ENCODE peak calls at places on chromosomes 1 and 21, in eight cellular contexts. One of them, this sample, is unnamed.

GRCh38 chr1:26459573-26460031 is 12.6 kb upstream of the HMGN2 start:
- DNase-seq in body of pancreas: no peak
- DNase-seq in mesothelial cell of epicardium: no peak
- DNase-seq in GM12864: no peak
- DNase-seq in coronary artery: no peak
- DNase-seq in GM12878: no peak
- DNase-seq in mammary epithelial cell: no peak
- DNase-seq in osteocyte: no peak
- DNase-seq in this sample: no peak

GRCh38 chr1:27428316-27429028 is 36.0 kb downstream of the GPR3 start:
- DNase-seq in body of pancreas: no peak
- DNase-seq in mesothelial cell of epicardium: no peak
- DNase-seq in GM12864: no peak
- DNase-seq in coronary artery: no peak
- DNase-seq in GM12878: no peak
- DNase-seq in mammary epithelial cell: no peak
- DNase-seq in osteocyte: no peak
- DNase-seq in this sample: no peak

GRCh38 chr1:30787856-30788495 is 30.4 kb upstream of the LAPTM5 start:
- DNase-seq in body of pancreas: no peak
- DNase-seq in mesothelial cell of epicardium: no peak
- DNase-seq in GM12864: no peak
- DNase-seq in coronary artery: no peak
- DNase-seq in GM12878: no peak
- DNase-seq in mammary epithelial cell: no peak
- DNase-seq in osteocyte: no peak
- DNase-seq in this sample: no peak

GRCh38 chr21:15279484-15279883 is 214.7 kb upstream of the NRIP1 start:
- DNase-seq in body of pancreas: no peak
- DNase-seq in mesothelial cell of epicardium: no peak
- DNase-seq in GM12864: no peak
- DNase-seq in coronary artery: no peak
- DNase-seq in GM12878: no peak
- DNase-seq in mammary epithelial cell: no peak
- DNase-seq in osteocyte: no peak
- DNase-seq in this sample: no peak

GRCh38 chr21:28084951-28085350 is 907.7 kb downstream of the LTN1 start:
- DNase-seq in body of pancreas: no peak
- DNase-seq in mesothelial cell of epicardium: no peak
- DNase-seq in GM12864: no peak
- DNase-seq in coronary artery: no peak
- DNase-seq in GM12878: no peak
- DNase-seq in mammary epithelial cell: no peak
- DNase-seq in osteocyte: no peak
- DNase-seq in this sample: no peak

GRCh38 chr1:153733970-153734369 is 6.1 kb downstream of the INTS3 start:
- DNase-seq in body of pancreas: no peak
- DNase-seq in mesothelial cell of epicardium: no peak
- DNase-seq in GM12864: no peak
- DNase-seq in coronary artery: no peak
- DNase-seq in GM12878: no peak
- DNase-seq in mammary epithelial cell: no peak
- DNase-seq in osteocyte: no peak
- DNase-seq in this sample: no peak

GRCh38 chr1:42214447-42214871 is 49.9 kb upstream of the GUCA2A start:
- DNase-seq in body of pancreas: peak
- DNase-seq in mesothelial cell of epicardium: no peak
- DNase-seq in GM12864: no peak
- DNase-seq in coronary artery: no peak
- DNase-seq in GM12878: no peak
- DNase-seq in mammary epithelial cell: peak
- DNase-seq in osteocyte: no peak
- DNase-seq in this sample: no peak

GRCh38 chr1:42186172-42186571 is 21.6 kb upstream of the GUCA2A start:
- DNase-seq in body of pancreas: no peak
- DNase-seq in mesothelial cell of epicardium: no peak
- DNase-seq in GM12864: no peak
- DNase-seq in coronary artery: no peak
- DNase-seq in GM12878: no peak
- DNase-seq in mammary epithelial cell: peak
- DNase-seq in osteocyte: no peak
- DNase-seq in this sample: no peak

GRCh38 chr1:41742219-41742618 is 176.5 kb downstream of the HIVEP3 start:
- DNase-seq in body of pancreas: no peak
- DNase-seq in mesothelial cell of epicardium: no peak
- DNase-seq in GM12864: no peak
- DNase-seq in coronary artery: no peak
- DNase-seq in GM12878: no peak
- DNase-seq in mammary epithelial cell: no peak
- DNase-seq in osteocyte: no peak
- DNase-seq in this sample: no peak

GRCh38 chr1:61457526-61457925 is 267.4 kb downstream of the TM2D1 start:
- DNase-seq in body of pancreas: no peak
- DNase-seq in mesothelial cell of epicardium: no peak
- DNase-seq in GM12864: no peak
- DNase-seq in coronary artery: no peak
- DNase-seq in GM12878: no peak
- DNase-seq in mammary epithelial cell: no peak
- DNase-seq in osteocyte: no peak
- DNase-seq in this sample: no peak

GRCh38 chr1:107953551-107953950 is 11.4 kb downstream of the VAV3 start:
- DNase-seq in body of pancreas: no peak
- DNase-seq in mesothelial cell of epicardium: no peak
- DNase-seq in GM12864: no peak
- DNase-seq in coronary artery: no peak
- DNase-seq in GM12878: no peak
- DNase-seq in mammary epithelial cell: no peak
- DNase-seq in osteocyte: no peak
- DNase-seq in this sample: no peak

GRCh38 chr1:184597652-184598357 is 156.9 kb downstream of the EDEM3 start:
- DNase-seq in body of pancreas: no peak
- DNase-seq in mesothelial cell of epicardium: no peak
- DNase-seq in GM12864: no peak
- DNase-seq in coronary artery: no peak
- DNase-seq in GM12878: no peak
- DNase-seq in mammary epithelial cell: no peak
- DNase-seq in osteocyte: no peak
- DNase-seq in this sample: no peak

GRCh38 chr21:26966978-26967913 is at the start of gene ADAMTS5:
- DNase-seq in body of pancreas: peak
- DNase-seq in mesothelial cell of epicardium: peak
- DNase-seq in GM12864: no peak
- DNase-seq in coronary artery: peak
- DNase-seq in GM12878: no peak
- DNase-seq in mammary epithelial cell: peak
- DNase-seq in osteocyte: peak
- DNase-seq in this sample: no peak

GRCh38 chr1:33097137-33097611 is 16.2 kb downstream of the AZIN2 start:
- DNase-seq in body of pancreas: no peak
- DNase-seq in mesothelial cell of epicardium: no peak
- DNase-seq in GM12864: no peak
- DNase-seq in coronary artery: no peak
- DNase-seq in GM12878: no peak
- DNase-seq in mammary epithelial cell: no peak
- DNase-seq in osteocyte: no peak
- DNase-seq in this sample: no peak

GRCh38 chr1:244449936-244450508 is 1.7 kb downstream of the ADSS2 start:
- DNase-seq in body of pancreas: no peak
- DNase-seq in mesothelial cell of epicardium: no peak
- DNase-seq in GM12864: no peak
- DNase-seq in coronary artery: no peak
- DNase-seq in GM12878: no peak
- DNase-seq in mammary epithelial cell: no peak
- DNase-seq in osteocyte: no peak
- DNase-seq in this sample: no peak

GRCh38 chr1:172089768-172090510 is 248.6 kb downstream of the DNM3 start:
- DNase-seq in body of pancreas: peak
- DNase-seq in mesothelial cell of epicardium: no peak
- DNase-seq in GM12864: peak
- DNase-seq in coronary artery: no peak
- DNase-seq in GM12878: peak
- DNase-seq in mammary epithelial cell: peak
- DNase-seq in osteocyte: no peak
- DNase-seq in this sample: no peak

GRCh38 chr1:226981838-226982237 is 41.7 kb downstream of the COQ8A start:
- DNase-seq in body of pancreas: no peak
- DNase-seq in mesothelial cell of epicardium: no peak
- DNase-seq in GM12864: no peak
- DNase-seq in coronary artery: peak
- DNase-seq in GM12878: no peak
- DNase-seq in mammary epithelial cell: no peak
- DNase-seq in osteocyte: peak
- DNase-seq in this sample: no peak

GRCh38 chr1:23619299-23620188 is 60.2 kb upstream of the ID3 start:
- DNase-seq in body of pancreas: peak
- DNase-seq in mesothelial cell of epicardium: no peak
- DNase-seq in GM12864: peak
- DNase-seq in coronary artery: no peak
- DNase-seq in GM12878: no peak
- DNase-seq in mammary epithelial cell: peak
- DNase-seq in osteocyte: no peak
- DNase-seq in this sample: no peak

GRCh38 chr1:94898486-94899385 is 28.2 kb downstream of the CNN3 start:
- DNase-seq in body of pancreas: no peak
- DNase-seq in mesothelial cell of epicardium: no peak
- DNase-seq in GM12864: no peak
- DNase-seq in coronary artery: no peak
- DNase-seq in GM12878: no peak
- DNase-seq in mammary epithelial cell: no peak
- DNase-seq in osteocyte: no peak
- DNase-seq in this sample: no peak

GRCh38 chr1:40281852-40282251 is 23.8 kb downstream of the ZMPSTE24 start:
- DNase-seq in body of pancreas: no peak
- DNase-seq in mesothelial cell of epicardium: no peak
- DNase-seq in GM12864: no peak
- DNase-seq in coronary artery: no peak
- DNase-seq in GM12878: no peak
- DNase-seq in mammary epithelial cell: no peak
- DNase-seq in osteocyte: no peak
- DNase-seq in this sample: no peak

GRCh38 chr1:60126733-60127132 is 53.2 kb upstream of the C1orf87 start:
- DNase-seq in body of pancreas: no peak
- DNase-seq in mesothelial cell of epicardium: no peak
- DNase-seq in GM12864: no peak
- DNase-seq in coronary artery: no peak
- DNase-seq in GM12878: no peak
- DNase-seq in mammary epithelial cell: no peak
- DNase-seq in osteocyte: no peak
- DNase-seq in this sample: no peak
- TF ChIP-seq CTCF in body of pancreas: no peak
- TF ChIP-seq CTCF in mesothelial cell of epicardium: no peak
- TF ChIP-seq CTCF in GM12864: no peak
- TF ChIP-seq CTCF in coronary artery: no peak
- TF ChIP-seq CTCF in GM12878: no peak
- TF ChIP-seq CTCF in mammary epithelial cell: peak
- TF ChIP-seq CTCF in osteocyte: peak
- TF ChIP-seq CTCF in this sample: no peak

DNA sequence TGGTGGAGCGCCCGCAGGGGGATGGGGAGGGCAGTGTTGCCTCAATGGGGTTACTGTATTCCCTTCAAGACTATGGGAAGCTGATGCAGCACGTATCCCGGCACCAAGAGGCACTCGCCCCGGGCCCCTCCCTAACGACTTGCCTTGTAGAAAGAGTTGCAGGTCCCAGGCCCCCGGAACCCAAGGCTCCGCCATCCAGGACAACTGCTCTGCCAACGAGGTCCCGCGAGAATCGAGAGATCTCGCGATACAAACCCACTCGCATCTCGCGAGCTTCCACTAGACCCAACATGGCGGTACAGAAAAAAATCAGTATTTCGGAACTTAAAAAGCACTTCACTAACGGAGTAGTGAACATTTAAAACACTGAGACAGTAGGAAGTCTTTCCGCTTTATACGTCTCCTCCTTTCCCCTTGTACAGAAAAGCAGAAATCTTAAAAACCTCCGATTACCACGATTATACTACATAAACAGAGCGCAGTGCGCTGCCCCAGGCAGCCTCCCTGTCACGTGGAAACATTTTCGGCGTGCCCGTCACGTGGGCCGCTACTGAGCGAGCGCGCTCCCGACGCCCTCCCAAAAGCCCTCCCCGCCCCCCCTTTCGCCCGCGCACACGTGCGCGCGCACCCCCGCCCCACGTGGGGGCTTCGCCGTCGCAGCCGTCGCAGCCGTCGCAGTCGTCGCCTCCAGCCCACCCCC is at the start of gene ZZZ3:
- DNase-seq in body of pancreas: peak
- DNase-seq in mesothelial cell of epicardium: peak
- DNase-seq in GM12864: peak
- DNase-seq in coronary artery: peak
- DNase-seq in GM12878: peak
- DNase-seq in mammary epithelial cell: peak
- DNase-seq in osteocyte: peak
- DNase-seq in this sample: peak
- TF ChIP-seq CTCF in body of pancreas: no peak
- TF ChIP-seq CTCF in mesothelial cell of epicardium: no peak
- TF ChIP-seq CTCF in GM12864: no peak
- TF ChIP-seq CTCF in coronary artery: no peak
- TF ChIP-seq CTCF in GM12878: no peak
- TF ChIP-seq CTCF in mammary epithelial cell: no peak
- TF ChIP-seq CTCF in osteocyte: no peak
- TF ChIP-seq CTCF in this sample: no peak

GRCh38 chr1:13965770-13966398 is 265.9 kb downstream of the PRDM2 start:
- DNase-seq in body of pancreas: peak
- DNase-seq in mesothelial cell of epicardium: peak
- DNase-seq in GM12864: no peak
- DNase-seq in coronary artery: no peak
- DNase-seq in GM12878: no peak
- DNase-seq in mammary epithelial cell: peak
- DNase-seq in osteocyte: peak
- DNase-seq in this sample: no peak
- TF ChIP-seq CTCF in body of pancreas: peak
- TF ChIP-seq CTCF in mesothelial cell of epicardium: peak
- TF ChIP-seq CTCF in GM12864: peak
- TF ChIP-seq CTCF in coronary artery: no peak
- TF ChIP-seq CTCF in GM12878: no peak
- TF ChIP-seq CTCF in mammary epithelial cell: peak
- TF ChIP-seq CTCF in osteocyte: peak
- TF ChIP-seq CTCF in this sample: no peak

DNA sequence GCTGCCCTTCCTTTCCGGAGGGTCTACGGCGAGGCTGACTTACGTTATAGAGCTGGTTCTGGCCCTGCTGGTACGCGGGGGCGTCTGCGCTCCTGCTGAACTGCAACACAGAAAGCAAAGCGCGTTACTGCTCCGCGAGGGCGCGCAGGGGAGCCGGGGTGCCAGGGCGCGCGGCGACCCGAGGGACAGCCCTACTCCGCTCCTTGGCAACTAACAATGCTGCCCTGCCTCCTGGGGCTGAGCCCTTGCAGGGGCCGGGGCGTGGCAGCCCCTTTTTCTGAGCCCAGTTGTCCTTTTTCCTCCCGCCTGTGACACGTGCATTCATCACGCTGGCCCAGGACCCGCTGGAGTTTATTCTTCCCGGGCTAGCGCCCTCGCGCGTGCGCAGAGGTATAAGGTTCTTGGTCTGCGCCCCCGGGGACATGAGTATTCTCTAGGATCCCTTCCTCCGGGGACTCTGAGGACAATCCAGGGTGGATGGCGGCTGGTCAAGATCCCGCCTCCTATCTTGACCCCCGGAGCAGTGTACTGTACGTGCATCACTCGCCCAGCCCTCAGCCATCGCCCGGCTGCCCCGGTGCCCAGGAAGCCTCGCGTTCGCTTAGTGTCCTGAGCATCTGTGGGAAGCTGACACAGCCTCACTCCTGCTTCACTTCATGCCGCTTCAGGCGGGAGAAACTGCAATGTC is 78.9 kb downstream of the CD247 start:
- DNase-seq in body of pancreas: no peak
- DNase-seq in mesothelial cell of epicardium: no peak
- DNase-seq in GM12864: no peak
- DNase-seq in coronary artery: no peak
- DNase-seq in GM12878: no peak
- DNase-seq in mammary epithelial cell: peak
- DNase-seq in osteocyte: peak
- DNase-seq in this sample: no peak
- TF ChIP-seq CTCF in body of pancreas: no peak
- TF ChIP-seq CTCF in mesothelial cell of epicardium: no peak
- TF ChIP-seq CTCF in GM12864: peak
- TF ChIP-seq CTCF in coronary artery: no peak
- TF ChIP-seq CTCF in GM12878: no peak
- TF ChIP-seq CTCF in mammary epithelial cell: no peak
- TF ChIP-seq CTCF in osteocyte: peak
- TF ChIP-seq CTCF in this sample: no peak